ENCODE peak calls at places on chromosomes 13 and 19, in five cellular contexts. C is A673, Y is A549, F is fibroblast of mammary gland, U is PC-9. P is an unnamed sample.

GRCh38 chr13:33183431-33184130 is 102.0 kb downstream of the STARD13 start:
- DNase-seq in C (no peak), Y (no peak), F (peak; percentile 80), U (no peak), P (peak; percentile 77)

GRCh38 chr19:33818426-33818825 is 21.8 kb downstream of the KCTD15 start:
- DNase-seq in C (no peak), Y (no peak), F (no peak), U (no peak), P (no peak)

GRCh38 chr19:41542622-41543021 is 33.3 kb upstream of the CEACAM21 start:
- DNase-seq in C (no peak), Y (no peak), F (no peak), U (no peak), P (no peak)

GRCh38 chr19:30711296-30711695 is 339.1 kb downstream of the ZNF536 start:
- DNase-seq in C (no peak), Y (no peak), F (no peak), U (no peak), P (no peak)

GRCh38 chr13:76210262-76210661 is 574.1 kb downstream of the LMO7 start:
- DNase-seq in C (peak; percentile 9), Y (no peak), F (peak; percentile 40), U (no peak), P (peak; percentile 12)

GRCh38 chr19:55034751-55035150 is 3.3 kb downstream of the GP6 start:
- DNase-seq in C (no peak), Y (no peak), F (no peak), U (no peak), P (no peak)

GRCh38 chr13:31014461-31014860 is 82.0 kb downstream of the TEX26 start:
- DNase-seq in C (no peak), Y (no peak), F (no peak), U (no peak), P (no peak)

GRCh38 chr19:55253842-55254624 is 4.8 kb downstream of the PPP6R1 start:
- DNase-seq in C (no peak), Y (no peak), F (no peak), U (no peak), P (no peak)

GRCh38 chr13:39942901-39943273 is 287.4 kb downstream of the COG6 start:
- DNase-seq in C (peak; percentile 90), Y (peak; percentile 58), F (peak; percentile 92), U (peak; percentile 59), P (peak; percentile 87)

GRCh38 chr13:44350775-44351504 is 22.7 kb upstream of the SERP2 start:
- DNase-seq in C (no peak), Y (no peak), F (no peak), U (no peak), P (no peak)

GRCh38 chr19:7658219-7658686 is 10.6 kb upstream of the RETN start:
- DNase-seq in C (no peak), Y (no peak), F (no peak), U (no peak), P (no peak)

GRCh38 chr13:108897955-108898354 is 268.5 kb downstream of the MYO16 start:
- DNase-seq in C (no peak), Y (no peak), F (peak; percentile 63), U (no peak), P (no peak)

GRCh38 chr13:45564108-45564507 is 51.4 kb downstream of the ERICH6B start:
- DNase-seq in C (peak; percentile 45), Y (no peak), F (peak; percentile 77), U (no peak), P (peak; percentile 66)

GRCh38 chr19:18800636-18801035 is 9.5 kb upstream of the COMP start:
- DNase-seq in C (no peak), Y (no peak), F (no peak), U (no peak), P (no peak)

GRCh38 chr13:99729745-99730144 is 228.5 kb downstream of the TM9SF2 start:
- DNase-seq in C (no peak), Y (no peak), F (no peak), U (no peak), P (no peak)

GRCh38 chr19:14544047-14544446 is 14.7 kb downstream of the TECR start:
- DNase-seq in C (no peak), Y (no peak), F (no peak), U (no peak), P (no peak)

GRCh38 chr19:14383898-14384669 is 2.8 kb downstream of the ADGRE5 start:
- DNase-seq in C (peak; percentile 66), Y (no peak), F (peak; percentile 57), U (peak; percentile 14), P (peak; percentile 61)

GRCh38 chr19:35226748-35227147 is 1.8 kb downstream of the FAM187B start:
- DNase-seq in C (no peak), Y (no peak), F (no peak), U (no peak), P (no peak)

GRCh38 chr19:9934132-9934950 is 2.0 kb downstream of the OLFM2 start:
- DNase-seq in C (peak; percentile 96), Y (peak; percentile 52), F (peak; percentile 77), U (peak; percentile 74), P (peak; percentile 82)

GRCh38 chr13:21671793-21672680 is 1.2 kb downstream of the FGF9 start:
- DNase-seq in C (no peak), Y (no peak), F (no peak), U (no peak), P (no peak)

GRCh38 chr13:42279080-42279479 is 7.1 kb downstream of the AKAP11 start:
- DNase-seq in C (no peak), Y (no peak), F (peak; percentile 18), U (no peak), P (no peak)

GRCh38 chr13:36154567-36155231 is 23.5 kb upstream of the DCLK1 start:
- DNase-seq in C (no peak), Y (no peak), F (no peak), U (no peak), P (peak; percentile 32)

GRCh38 chr19:35704218-35704617 is at the start of gene ZBTB32:
- DNase-seq in C (peak; percentile 76), Y (no peak), F (peak; percentile 69), U (peak; percentile 35), P (peak; percentile 75)

GRCh38 chr19:48637948-48638830 is 1.0 kb upstream of the DBP start:
- DNase-seq in C (peak; percentile 96), Y (peak; percentile 87), F (peak; percentile 91), U (peak; percentile 83), P (peak; percentile 93)
- TF ChIP-seq CTCF in C (peak; percentile 47), Y (no peak), F (no peak), U (peak; percentile 51), P (no peak)

DNA sequence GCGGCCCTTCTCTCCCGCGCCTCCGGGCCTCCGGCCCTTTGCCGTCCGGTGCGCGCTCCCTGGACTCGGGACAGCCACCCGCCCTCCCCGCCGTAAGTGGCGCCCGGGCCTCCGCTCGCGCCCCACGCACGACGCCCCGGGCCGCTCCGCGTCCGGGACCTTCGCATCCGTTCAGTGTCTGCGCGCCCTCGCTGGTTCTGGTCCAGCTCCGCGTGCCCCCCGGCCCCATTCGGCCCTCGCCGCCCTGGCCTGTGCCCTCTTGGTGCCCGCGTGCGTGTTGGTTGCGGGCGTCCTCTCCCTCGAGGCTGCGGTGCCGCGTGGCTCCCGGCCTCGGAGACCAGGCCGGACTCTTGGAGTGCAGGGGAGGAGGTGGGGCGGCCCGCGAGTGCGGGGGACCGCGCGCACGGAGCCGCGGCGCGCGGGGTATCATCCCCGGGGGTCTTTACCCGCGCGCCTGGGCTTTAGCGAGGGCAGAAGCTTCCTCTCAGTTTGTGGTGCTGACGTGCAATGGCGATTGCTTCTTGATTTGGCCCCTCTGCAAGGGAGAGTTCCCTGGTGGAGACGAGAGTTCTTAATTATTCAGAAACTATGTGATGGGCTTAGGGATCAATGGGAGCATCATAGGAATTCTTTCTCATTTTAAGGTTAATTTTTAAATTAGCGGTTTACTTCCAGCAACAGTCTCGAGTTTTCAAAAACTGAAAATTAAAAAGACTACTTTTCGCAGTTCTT is 757 bp downstream of the WASF3 start:
- DNase-seq in C (no peak), Y (no peak), F (peak; percentile 18), U (no peak), P (peak; percentile 36)
- H3K4me3 ChIP-seq in C (peak overlapping the region; percentile 48), Y (peak overlapping the region; percentile 61), F (peak overlapping the region; percentile 52), U (peak overlapping the region; percentile 49), P (peak overlapping the region; percentile 76)

DNA sequence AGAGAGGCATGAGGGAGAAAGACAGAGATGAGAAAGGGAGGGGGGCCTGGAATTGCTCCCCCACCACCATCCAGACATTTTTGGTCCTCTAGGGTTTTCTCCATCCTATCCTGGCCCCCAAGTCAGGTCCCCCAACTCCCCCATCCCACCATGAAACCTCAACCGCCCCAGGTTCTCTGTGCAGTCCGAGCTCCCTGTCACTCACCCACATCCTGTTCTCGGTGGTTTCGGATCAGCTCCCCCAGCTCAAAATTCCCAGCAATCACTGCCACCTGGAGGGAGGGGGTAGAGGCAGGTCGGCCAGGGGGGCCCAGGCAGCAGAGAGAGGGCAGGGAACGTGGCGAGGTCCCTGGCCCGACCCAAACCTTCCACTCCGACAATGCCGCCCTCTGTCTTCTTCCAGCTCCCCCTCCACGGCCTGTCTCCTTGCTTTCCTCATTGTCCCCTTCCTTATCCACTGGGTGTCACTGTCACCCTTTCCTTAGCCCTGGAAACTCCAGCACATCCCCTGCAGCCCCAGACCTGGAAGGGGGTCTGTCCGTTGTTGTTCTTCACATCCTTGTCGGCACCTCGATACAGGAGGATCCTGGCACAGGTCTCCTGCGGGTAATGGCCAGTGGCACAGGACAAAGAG is 15.6 kb downstream of the SHANK1 start:
- DNase-seq in C (peak; percentile 73), Y (peak; percentile 68), F (no peak), U (peak; percentile 23), P (no peak)
- TF ChIP-seq CTCF in C (peak; percentile 66), Y (peak; percentile 53), F (peak; percentile 3), U (peak; percentile 52), P (no peak)

GRCh38 chr13:111204438-111205177 is 89.5 kb downstream of the ARHGEF7 start:
- DNase-seq in C (peak; percentile 44), Y (no peak), F (peak; percentile 80), U (no peak), P (peak; percentile 76)
- H3K4me3 ChIP-seq in C (no peak overlapping the region), Y (no peak overlapping the region), F (peak overlapping the region; percentile 2), U (no peak overlapping the region), P (peak overlapping the region; percentile 33)

GRCh38 chr19:45112111-45112827 is 19.3 kb downstream of the PPP1R37 start:
- DNase-seq in C (no peak), Y (no peak), F (no peak), U (no peak), P (no peak)
- TF ChIP-seq CTCF in C (no peak), Y (peak; percentile 16), F (no peak), U (no peak), P (peak; percentile 21)

DNA sequence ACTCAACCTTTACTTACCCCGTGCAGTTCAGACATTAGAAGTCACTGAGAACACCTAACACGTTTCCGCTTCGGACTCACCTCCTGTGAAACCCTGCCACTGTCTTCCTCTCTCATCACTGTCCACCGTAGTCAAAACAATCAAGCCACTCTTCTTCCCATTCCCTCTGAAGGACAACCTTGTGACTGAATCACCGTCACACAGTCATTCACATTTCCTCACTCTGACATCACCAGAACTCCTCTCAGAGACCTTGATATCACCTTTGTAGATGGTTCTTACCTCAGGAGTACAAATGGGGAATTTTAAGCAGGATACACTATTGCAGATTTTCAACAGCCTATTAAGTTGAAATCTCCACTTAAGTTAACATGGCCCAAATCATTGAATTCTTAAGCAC is 1.3 kb upstream of the KBTBD6 start:
- DNase-seq in C (no peak), Y (no peak), F (no peak), U (no peak), P (no peak)
- H3K4me3 ChIP-seq in C (peak overlapping the region; percentile 61), Y (no peak overlapping the region), F (no peak overlapping the region), U (peak overlapping the region; percentile 59), P (no peak overlapping the region)

GRCh38 chr13:77697208-77698103 is at the start of gene SLAIN1:
- DNase-seq in C (peak; percentile 95), Y (peak; percentile 35), F (peak; percentile 5), U (peak; percentile 65), P (no peak)
- TF ChIP-seq CTCF in C (no peak), Y (no peak), F (no peak), U (no peak), P (no peak)

P was measured in cardiac fibroblast.